ENCODE peak calls at places on chromosomes 12 and 14, in seven cellular contexts. One of them, this sample, is unnamed.

GRCh38 chr12:480831-481230 is 21.1 kb downstream of the B4GALNT3 start:
- DNase-seq in mesendoderm: peak; percentile 51
- DNase-seq in IMR-90: peak; percentile 30
- DNase-seq in H9: peak; percentile 25
- DNase-seq in trophoblast cell: no peak
- DNase-seq in H1: no peak
- DNase-seq in neuronal stem cell: no peak
- DNase-seq in this sample: peak; percentile 25

GRCh38 chr12:123532021-123532420 is 1.5 kb downstream of the RILPL1 start:
- DNase-seq in mesendoderm: peak; percentile 37
- DNase-seq in IMR-90: peak; percentile 10
- DNase-seq in H9: no peak
- DNase-seq in trophoblast cell: no peak
- DNase-seq in H1: no peak
- DNase-seq in neuronal stem cell: no peak
- DNase-seq in this sample: peak; percentile 13

GRCh38 chr14:78997811-78998210 is 827.6 kb downstream of the NRXN3 start:
- DNase-seq in mesendoderm: no peak
- DNase-seq in IMR-90: peak; percentile 71
- DNase-seq in H9: no peak
- DNase-seq in trophoblast cell: no peak
- DNase-seq in H1: no peak
- DNase-seq in neuronal stem cell: no peak
- DNase-seq in this sample: peak; percentile 25

GRCh38 chr12:46555379-46555778 is 182.8 kb upstream of the SLC38A2 start:
- DNase-seq in mesendoderm: no peak
- DNase-seq in IMR-90: peak; percentile 94
- DNase-seq in H9: no peak
- DNase-seq in trophoblast cell: no peak
- DNase-seq in H1: no peak
- DNase-seq in neuronal stem cell: no peak
- DNase-seq in this sample: peak; percentile 90

GRCh38 chr12:16939871-16940306 is 333.9 kb upstream of the LMO3 start:
- DNase-seq in mesendoderm: peak; percentile 95
- DNase-seq in IMR-90: peak; percentile 8
- DNase-seq in H9: peak; percentile 91
- DNase-seq in trophoblast cell: peak; percentile 68
- DNase-seq in H1: peak; percentile 68
- DNase-seq in neuronal stem cell: peak; percentile 27
- DNase-seq in this sample: peak; percentile 32

GRCh38 chr12:180445-180844 is 33.5 kb downstream of the SLC6A12 start:
- DNase-seq in mesendoderm: no peak
- DNase-seq in IMR-90: peak; percentile 58
- DNase-seq in H9: no peak
- DNase-seq in trophoblast cell: no peak
- DNase-seq in H1: no peak
- DNase-seq in neuronal stem cell: no peak
- DNase-seq in this sample: peak; percentile 81

GRCh38 chr14:103205541-103205906 is 82.3 kb downstream of the TNFAIP2 start:
- DNase-seq in mesendoderm: no peak
- DNase-seq in IMR-90: no peak
- DNase-seq in H9: no peak
- DNase-seq in trophoblast cell: no peak
- DNase-seq in H1: no peak
- DNase-seq in neuronal stem cell: no peak
- DNase-seq in this sample: no peak

GRCh38 chr12:66279127-66279712 is 23.1 kb upstream of the HELB start:
- DNase-seq in mesendoderm: peak; percentile 44
- DNase-seq in IMR-90: peak; percentile 22
- DNase-seq in H9: no peak
- DNase-seq in trophoblast cell: no peak
- DNase-seq in H1: no peak
- DNase-seq in neuronal stem cell: no peak
- DNase-seq in this sample: peak; percentile 30

GRCh38 chr12:26188132-26188531 is 7.2 kb upstream of the SSPN start:
- DNase-seq in mesendoderm: no peak
- DNase-seq in IMR-90: peak; percentile 87
- DNase-seq in H9: no peak
- DNase-seq in trophoblast cell: peak; percentile 33
- DNase-seq in H1: no peak
- DNase-seq in neuronal stem cell: no peak
- DNase-seq in this sample: peak; percentile 29

GRCh38 chr14:62364161-62364560 is 601.9 kb downstream of the SNAPC1 start:
- DNase-seq in mesendoderm: no peak
- DNase-seq in IMR-90: no peak
- DNase-seq in H9: no peak
- DNase-seq in trophoblast cell: no peak
- DNase-seq in H1: no peak
- DNase-seq in neuronal stem cell: no peak
- DNase-seq in this sample: no peak

DNA sequence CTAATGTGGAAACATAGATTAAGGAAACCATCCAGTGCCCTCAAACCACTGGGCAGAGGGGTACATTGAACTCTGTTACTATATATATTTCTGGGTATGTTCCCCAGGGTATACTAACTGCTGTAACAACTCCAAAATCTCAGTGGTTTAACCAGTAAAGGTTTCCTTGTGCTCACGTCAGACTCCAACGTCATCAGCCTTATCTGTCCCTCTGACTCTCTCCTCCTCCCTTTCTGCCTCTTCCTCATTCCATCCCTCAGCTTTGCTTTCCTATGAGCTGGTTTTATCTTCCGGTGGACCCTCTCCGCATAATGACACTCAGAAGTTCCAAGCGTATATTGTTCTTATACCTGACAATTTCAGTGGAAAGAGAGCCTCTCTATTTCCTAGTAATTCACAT is 21.2 kb upstream of the SMCO2 start:
- DNase-seq in mesendoderm: no peak
- DNase-seq in IMR-90: no peak
- DNase-seq in H9: no peak
- DNase-seq in trophoblast cell: peak; percentile 42
- DNase-seq in H1: no peak
- DNase-seq in neuronal stem cell: no peak
- DNase-seq in this sample: no peak
- H2BK120ac ChIP-seq in mesendoderm: no peak overlapping the region
- H2BK120ac ChIP-seq in IMR-90: no peak overlapping the region
- H2BK120ac ChIP-seq in H9: no peak overlapping the region
- H2BK120ac ChIP-seq in trophoblast cell: no peak overlapping the region
- H2BK120ac ChIP-seq in H1: no peak overlapping the region
- H2BK120ac ChIP-seq in neuronal stem cell: no peak overlapping the region
- H2BK120ac ChIP-seq in this sample: no peak overlapping the region

GRCh38 chr12:33429468-33429867 is 10.2 kb downstream of the SYT10 start:
- DNase-seq in mesendoderm: no peak
- DNase-seq in IMR-90: no peak
- DNase-seq in H9: no peak
- DNase-seq in trophoblast cell: no peak
- DNase-seq in H1: no peak
- DNase-seq in neuronal stem cell: no peak
- DNase-seq in this sample: no peak
- H2BK120ac ChIP-seq in mesendoderm: no peak overlapping the region
- H2BK120ac ChIP-seq in IMR-90: no peak overlapping the region
- H2BK120ac ChIP-seq in H9: no peak overlapping the region
- H2BK120ac ChIP-seq in trophoblast cell: no peak overlapping the region
- H2BK120ac ChIP-seq in H1: no peak overlapping the region
- H2BK120ac ChIP-seq in neuronal stem cell: no peak overlapping the region
- H2BK120ac ChIP-seq in this sample: no peak overlapping the region

GRCh38 chr14:73729015-73729330 is 14.8 kb upstream of the PNMA1 start:
- DNase-seq in mesendoderm: no peak
- DNase-seq in IMR-90: no peak
- DNase-seq in H9: no peak
- DNase-seq in trophoblast cell: no peak
- DNase-seq in H1: no peak
- DNase-seq in neuronal stem cell: no peak
- DNase-seq in this sample: no peak

GRCh38 chr14:73726025-73726961 is 12.1 kb upstream of the PNMA1 start:
- DNase-seq in mesendoderm: no peak
- DNase-seq in IMR-90: no peak
- DNase-seq in H9: no peak
- DNase-seq in trophoblast cell: no peak
- DNase-seq in H1: no peak
- DNase-seq in neuronal stem cell: no peak
- DNase-seq in this sample: no peak

GRCh38 chr14:73727181-73727580 is 13.0 kb upstream of the PNMA1 start:
- DNase-seq in mesendoderm: no peak
- DNase-seq in IMR-90: no peak
- DNase-seq in H9: no peak
- DNase-seq in trophoblast cell: no peak
- DNase-seq in H1: no peak
- DNase-seq in neuronal stem cell: no peak
- DNase-seq in this sample: no peak

GRCh38 chr14:73729556-73730265 is 15.5 kb upstream of the PNMA1 start:
- DNase-seq in mesendoderm: no peak
- DNase-seq in IMR-90: no peak
- DNase-seq in H9: no peak
- DNase-seq in trophoblast cell: no peak
- DNase-seq in H1: no peak
- DNase-seq in neuronal stem cell: no peak
- DNase-seq in this sample: no peak

DNA sequence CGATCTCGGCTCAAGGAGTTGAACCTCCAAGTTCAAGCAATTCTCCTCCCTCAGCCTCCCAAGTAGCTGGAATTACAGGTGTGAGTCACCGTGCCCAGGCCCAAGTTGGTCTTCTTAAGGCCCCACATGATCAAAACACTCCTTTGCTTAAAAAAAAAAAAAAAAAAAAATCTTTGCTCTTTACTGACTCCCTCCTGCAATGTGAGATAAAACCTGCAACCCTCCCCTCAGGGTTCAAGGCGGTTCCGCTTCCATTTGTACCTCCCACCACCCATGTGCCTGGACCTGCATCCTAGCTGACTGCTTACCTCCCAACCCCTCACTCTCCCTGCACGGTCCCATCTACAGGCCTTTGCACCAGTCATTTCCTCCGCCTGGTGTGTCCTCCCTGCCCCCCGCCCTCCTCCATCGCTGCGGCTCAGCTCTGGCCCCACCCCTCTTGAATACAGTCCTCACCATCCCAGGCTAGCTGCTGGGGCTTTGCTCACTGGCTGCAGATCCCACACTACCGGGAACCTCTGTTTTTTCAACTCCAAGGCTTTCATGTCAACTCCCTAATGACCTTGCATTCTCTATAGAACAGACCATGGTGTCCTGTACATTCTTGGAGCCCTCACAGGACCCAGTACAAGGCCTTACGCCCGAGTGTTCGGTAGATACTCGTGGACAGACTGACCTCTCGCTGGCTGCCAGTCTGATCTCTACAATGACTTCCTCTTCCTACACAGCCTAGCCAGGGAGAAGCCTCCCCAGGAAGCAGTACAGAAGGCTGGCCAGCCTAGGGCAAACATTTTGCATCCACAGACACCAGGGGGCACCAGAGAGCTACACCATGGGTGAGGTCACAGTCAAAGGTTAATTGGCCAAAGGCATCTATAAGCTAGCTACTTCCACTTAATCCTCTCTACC is 14.2 kb upstream of the PNMA1 start:
- DNase-seq in mesendoderm: peak; percentile 90
- DNase-seq in IMR-90: peak; percentile 63
- DNase-seq in H9: peak; percentile 90
- DNase-seq in trophoblast cell: peak; percentile 76
- DNase-seq in H1: peak; percentile 97
- DNase-seq in neuronal stem cell: peak; percentile 81
- DNase-seq in this sample: peak; percentile 83
- H2BK120ac ChIP-seq in mesendoderm: no peak overlapping the region
- H2BK120ac ChIP-seq in IMR-90: no peak overlapping the region
- H2BK120ac ChIP-seq in H9: no peak overlapping the region
- H2BK120ac ChIP-seq in trophoblast cell: no peak overlapping the region
- H2BK120ac ChIP-seq in H1: no peak overlapping the region
- H2BK120ac ChIP-seq in neuronal stem cell: no peak overlapping the region
- H2BK120ac ChIP-seq in this sample: no peak overlapping the region

GRCh38 chr12:118606690-118607089 is 230.3 kb downstream of the SUDS3 start:
- DNase-seq in mesendoderm: no peak
- DNase-seq in IMR-90: no peak
- DNase-seq in H9: no peak
- DNase-seq in trophoblast cell: no peak
- DNase-seq in H1: no peak
- DNase-seq in neuronal stem cell: no peak
- DNase-seq in this sample: no peak
- H2BK120ac ChIP-seq in mesendoderm: no peak overlapping the region
- H2BK120ac ChIP-seq in IMR-90: no peak overlapping the region
- H2BK120ac ChIP-seq in H9: no peak overlapping the region
- H2BK120ac ChIP-seq in trophoblast cell: no peak overlapping the region
- H2BK120ac ChIP-seq in H1: no peak overlapping the region
- H2BK120ac ChIP-seq in neuronal stem cell: no peak overlapping the region
- H2BK120ac ChIP-seq in this sample: no peak overlapping the region

GRCh38 chr12:24125280-24125679 is 175.8 kb upstream of the SOX5 start:
- DNase-seq in mesendoderm: no peak
- DNase-seq in IMR-90: no peak
- DNase-seq in H9: no peak
- DNase-seq in trophoblast cell: no peak
- DNase-seq in H1: no peak
- DNase-seq in neuronal stem cell: no peak
- DNase-seq in this sample: no peak
- H2BK120ac ChIP-seq in mesendoderm: no peak overlapping the region
- H2BK120ac ChIP-seq in IMR-90: no peak overlapping the region
- H2BK120ac ChIP-seq in H9: no peak overlapping the region
- H2BK120ac ChIP-seq in trophoblast cell: no peak overlapping the region
- H2BK120ac ChIP-seq in H1: no peak overlapping the region
- H2BK120ac ChIP-seq in neuronal stem cell: no peak overlapping the region
- H2BK120ac ChIP-seq in this sample: no peak overlapping the region

GRCh38 chr14:101027291-101027690 is 123.8 kb upstream of the RTL1 start:
- DNase-seq in mesendoderm: no peak
- DNase-seq in IMR-90: no peak
- DNase-seq in H9: no peak
- DNase-seq in trophoblast cell: no peak
- DNase-seq in H1: no peak
- DNase-seq in neuronal stem cell: no peak
- DNase-seq in this sample: no peak
- H2BK120ac ChIP-seq in mesendoderm: no peak overlapping the region
- H2BK120ac ChIP-seq in IMR-90: no peak overlapping the region
- H2BK120ac ChIP-seq in H9: no peak overlapping the region
- H2BK120ac ChIP-seq in trophoblast cell: no peak overlapping the region
- H2BK120ac ChIP-seq in H1: no peak overlapping the region
- H2BK120ac ChIP-seq in neuronal stem cell: no peak overlapping the region
- H2BK120ac ChIP-seq in this sample: no peak overlapping the region

GRCh38 chr12:133181238-133181959 is at the start of gene ZNF268:
- DNase-seq in mesendoderm: peak; percentile 96
- DNase-seq in IMR-90: peak; percentile 89
- DNase-seq in H9: peak; percentile 97
- DNase-seq in trophoblast cell: peak; percentile 93
- DNase-seq in H1: peak; percentile 98
- DNase-seq in neuronal stem cell: peak; percentile 93
- DNase-seq in this sample: peak; percentile 92
- H2BK120ac ChIP-seq in mesendoderm: no peak within 1 kb of the TSS
- H2BK120ac ChIP-seq in IMR-90: no peak within 1 kb of the TSS
- H2BK120ac ChIP-seq in H9: no peak within 1 kb of the TSS
- H2BK120ac ChIP-seq in trophoblast cell: peak within 1 kb of the TSS; percentile 14
- H2BK120ac ChIP-seq in H1: no peak within 1 kb of the TSS
- H2BK120ac ChIP-seq in neuronal stem cell: no peak within 1 kb of the TSS
- H2BK120ac ChIP-seq in this sample: peak within 1 kb of the TSS; percentile 35